ENCODE peak calls at places on chromosomes 12 and 14, in ten cellular contexts. W is CD8-positive, alpha-beta memory T cell; M is GM13977; R is T-helper 1 cell; D is OCI-LY7; G is activated naive CD4-positive, alpha-beta T cell treated with anti-CD3 and anti-CD28 coated beads for 36 hours; A is amygdala; T is small intestine; N is keratinocyte; L is mucosa of descending colon. B is an unnamed sample.

GRCh38 chr12:52927964-52928363 is 21.0 kb upstream of the KRT18 start:
- DNase-seq in W (no peak), M (no peak), R (no peak), D (no peak), G (no peak), A (no peak), T (no peak), N (no peak), L (no peak), B (no peak)

GRCh38 chr12:5013206-5013830 is 30.4 kb upstream of the KCNA5 start:
- DNase-seq in W (no peak), M (no peak), R (no peak), D (no peak), G (no peak), A (peak), T (no peak), N (no peak), L (no peak), B (no peak)

GRCh38 chr14:37253905-37254304 is 56.2 kb downstream of the MIPOL1 start:
- DNase-seq in W (no peak), M (no peak), R (no peak), D (no peak), G (no peak), A (no peak), T (no peak), N (no peak), L (no peak), B (no peak)

GRCh38 chr12:52144512-52145227 is 47.1 kb downstream of the KRT80 start:
- DNase-seq in W (no peak), M (no peak), R (no peak), D (no peak), G (no peak), A (no peak), T (no peak), N (no peak), L (peak), B (no peak)

GRCh38 chr14:19878029-19878642 is 3.2 kb downstream of the OR4K2 start:
- DNase-seq in W (no peak), M (peak), R (no peak), D (peak), G (no peak), A (no peak), T (peak), N (no peak), L (no peak), B (no peak)

GRCh38 chr12:92051441-92051840 is 94.2 kb downstream of the BTG1 start:
- DNase-seq in W (no peak), M (no peak), R (no peak), D (no peak), G (no peak), A (no peak), T (no peak), N (no peak), L (no peak), B (no peak)

GRCh38 chr14:73059326-73059725 is 992 bp downstream of the RBM25 start:
- DNase-seq in W (no peak), M (no peak), R (no peak), D (peak), G (no peak), A (no peak), T (peak), N (no peak), L (no peak), B (no peak)

GRCh38 chr12:131007031-131007793 is 53.5 kb downstream of the ADGRD1 start:
- DNase-seq in W (no peak), M (no peak), R (no peak), D (no peak), G (no peak), A (peak), T (no peak), N (no peak), L (peak), B (no peak)

GRCh38 chr12:107557589-107558100 is 128.0 kb upstream of the PWP1 start:
- DNase-seq in W (no peak), M (no peak), R (no peak), D (no peak), G (no peak), A (no peak), T (no peak), N (no peak), L (no peak), B (no peak)

GRCh38 chr14:51445001-51445390 is 204.9 kb downstream of the TMX1 start:
- DNase-seq in W (no peak), M (no peak), R (no peak), D (no peak), G (no peak), A (no peak), T (no peak), N (no peak), L (no peak), B (no peak)

GRCh38 chr14:63891148-63891964 is 38.6 kb downstream of the SYNE2 start:
- DNase-seq in W (no peak), M (no peak), R (no peak), D (no peak), G (no peak), A (no peak), T (no peak), N (no peak), L (no peak), B (no peak)

GRCh38 chr14:29608861-29609260 is 318.8 kb downstream of the PRKD1 start:
- DNase-seq in W (no peak), M (no peak), R (no peak), D (no peak), G (no peak), A (no peak), T (no peak), N (no peak), L (no peak), B (no peak)

GRCh38 chr14:94769413-94770250 is at the start of gene GSC:
- DNase-seq in W (no peak), M (no peak), R (no peak), D (no peak), G (peak), A (no peak), T (no peak), N (no peak), L (peak), B (no peak)

GRCh38 chr12:27566159-27566558 is 42.2 kb downstream of the PPFIBP1 start:
- DNase-seq in W (no peak), M (no peak), R (no peak), D (no peak), G (no peak), A (no peak), T (no peak), N (no peak), L (no peak), B (no peak)

GRCh38 chr14:29321646-29322045 is 555.1 kb downstream of the FOXG1 start:
- DNase-seq in W (no peak), M (no peak), R (no peak), D (no peak), G (no peak), A (no peak), T (no peak), N (no peak), L (no peak), B (no peak)

GRCh38 chr12:19397534-19397933 is 41.8 kb upstream of the AEBP2 start:
- DNase-seq in W (no peak), M (no peak), R (no peak), D (no peak), G (no peak), A (no peak), T (no peak), N (peak), L (no peak), B (no peak)

GRCh38 chr14:93219103-93219726 is 12.2 kb downstream of the UBR7 start:
- DNase-seq in W (peak), M (peak), R (peak), D (peak), G (peak), A (peak), T (peak), N (peak), L (no peak), B (peak)

GRCh38 chr12:107053709-107054108 is 39.6 kb downstream of the CRY1 start:
- DNase-seq in W (no peak), M (no peak), R (no peak), D (no peak), G (no peak), A (no peak), T (no peak), N (no peak), L (no peak), B (no peak)

GRCh38 chr12:82659343-82660207 is 27.1 kb upstream of the TMTC2 start:
- DNase-seq in W (no peak), M (no peak), R (no peak), D (no peak), G (no peak), A (no peak), T (no peak), N (no peak), L (no peak), B (no peak)

GRCh38 chr12:124774462-124775167 is 89.0 kb downstream of the SCARB1 start:
- DNase-seq in W (peak), M (peak), R (peak), D (peak), G (peak), A (peak), T (peak), N (peak), L (no peak), B (no peak)

GRCh38 chr14:65290830-65291229 is 121.7 kb upstream of the FUT8 start:
- DNase-seq in W (no peak), M (no peak), R (no peak), D (no peak), G (peak), A (no peak), T (no peak), N (peak), L (no peak), B (no peak)

GRCh38 chr14:78885884-78886283 is 715.7 kb downstream of the NRXN3 start:
- DNase-seq in W (no peak), M (no peak), R (no peak), D (no peak), G (no peak), A (no peak), T (no peak), N (no peak), L (no peak), B (no peak)

GRCh38 chr14:54177861-54178591 is 218.8 kb upstream of the CDKN3 start:
- DNase-seq in W (no peak), M (no peak), R (no peak), D (no peak), G (no peak), A (no peak), T (peak), N (no peak), L (no peak), B (no peak)

GRCh38 chr12:103208006-103208405 is 250.5 kb downstream of the ASCL1 start:
- DNase-seq in W (no peak), M (no peak), R (no peak), D (no peak), G (no peak), A (no peak), T (no peak), N (no peak), L (no peak), B (peak)

GRCh38 chr12:102095677-102096263 is 24.1 kb downstream of the NUP37 start:
- DNase-seq in W (no peak), M (no peak), R (no peak), D (peak), G (no peak), A (no peak), T (peak), N (no peak), L (no peak), B (no peak)

GRCh38 chr14:94640721-94641631 is 28.8 kb downstream of the SERPINA3 start:
- DNase-seq in W (no peak), M (no peak), R (no peak), D (no peak), G (no peak), A (no peak), T (peak), N (no peak), L (no peak), B (no peak)

GRCh38 chr14:97266653-97267052 is 469.5 kb downstream of the VRK1 start:
- DNase-seq in W (no peak), M (no peak), R (no peak), D (no peak), G (no peak), A (no peak), T (peak), N (no peak), L (no peak), B (no peak)